ENCODE peak calls at places on chromosomes 11 and 22, in seven cellular contexts. X, Z, K, C, R, Q and U are unnamed samples.

GRCh38 chr11:32312865-32313403 is 122.4 kb downstream of the WT1 start:
- DNase-seq in X (peak), Z (no peak), K (no peak), C (peak), R (peak), Q (peak), U (no peak)

GRCh38 chr11:126465573-126466287 is 110.2 kb downstream of the ST3GAL4 start:
- DNase-seq in X (no peak), Z (no peak), K (no peak), C (no peak), R (no peak), Q (no peak), U (no peak)

GRCh38 chr11:13288375-13289029 is 10.9 kb downstream of the BMAL1 start:
- DNase-seq in X (no peak), Z (no peak), K (no peak), C (peak), R (no peak), Q (no peak), U (no peak)

GRCh38 chr11:123707606-123708205 is 33.8 kb downstream of the ZNF202 start:
- DNase-seq in X (peak), Z (peak), K (no peak), C (peak), R (peak), Q (peak), U (no peak)

GRCh38 chr22:43862882-43863202 is 529 bp upstream of the SULT4A1 start:
- DNase-seq in X (no peak), Z (no peak), K (no peak), C (no peak), R (no peak), Q (no peak), U (no peak)

GRCh38 chr11:37657645-37658044 is 1059.6 kb upstream of the RAG2 start:
- DNase-seq in X (no peak), Z (no peak), K (no peak), C (peak), R (no peak), Q (no peak), U (no peak)

GRCh38 chr11:121652982-121653381 is 200.2 kb upstream of the SORL1-AS1 start:
- DNase-seq in X (no peak), Z (no peak), K (no peak), C (no peak), R (no peak), Q (no peak), U (no peak)

GRCh38 chr11:12105471-12105870 is 4.9 kb upstream of the MICAL2 start:
- DNase-seq in X (no peak), Z (no peak), K (no peak), C (no peak), R (no peak), Q (no peak), U (no peak)

GRCh38 chr11:2996976-2997375 is 4.8 kb upstream of the NAP1L4 start:
- DNase-seq in X (no peak), Z (no peak), K (no peak), C (no peak), R (no peak), Q (no peak), U (no peak)

GRCh38 chr11:26950260-26950719 is 43.6 kb upstream of the FIBIN start:
- DNase-seq in X (no peak), Z (no peak), K (no peak), C (peak), R (no peak), Q (no peak), U (no peak)

GRCh38 chr11:95788921-95789505 is 569 bp downstream of the FAM76B start:
- DNase-seq in X (no peak), Z (no peak), K (no peak), C (peak), R (peak), Q (no peak), U (no peak)

GRCh38 chr11:117871784-117872183 is 4.7 kb downstream of the FXYD6 start:
- DNase-seq in X (no peak), Z (no peak), K (no peak), C (no peak), R (no peak), Q (no peak), U (no peak)

GRCh38 chr11:296976-297665 is 2.2 kb downstream of the IFITM5 start:
- DNase-seq in X (no peak), Z (no peak), K (no peak), C (no peak), R (no peak), Q (no peak), U (peak)

GRCh38 chr11:94884322-94884721 is 89.0 kb downstream of the CWC15 start:
- DNase-seq in X (no peak), Z (no peak), K (no peak), C (no peak), R (no peak), Q (no peak), U (no peak)

GRCh38 chr11:10488581-10489443 is 33.7 kb downstream of the AMPD3 start:
- DNase-seq in X (no peak), Z (no peak), K (no peak), C (no peak), R (no peak), Q (no peak), U (peak)

GRCh38 chr11:69415411-69416122 is 65.9 kb upstream of the LINC01488 start:
- DNase-seq in X (no peak), Z (no peak), K (no peak), C (no peak), R (no peak), Q (no peak), U (no peak)

GRCh38 chr22:40123387-40123786 is 54.3 kb upstream of the TNRC6B start:
- DNase-seq in X (no peak), Z (no peak), K (no peak), C (no peak), R (no peak), Q (no peak), U (no peak)

GRCh38 chr11:98234698-98235097 is 786.1 kb upstream of the CNTN5 start:
- DNase-seq in X (no peak), Z (no peak), K (no peak), C (no peak), R (no peak), Q (no peak), U (no peak)

GRCh38 chr22:42388130-42388797 is 43.9 kb downstream of the NFAM1 start:
- DNase-seq in X (no peak), Z (no peak), K (no peak), C (peak), R (no peak), Q (no peak), U (no peak)

GRCh38 chr11:34105957-34106504 is 602 bp downstream of the NAT10 start:
- DNase-seq in X (no peak), Z (no peak), K (no peak), C (peak), R (peak), Q (no peak), U (no peak)

GRCh38 chr11:60377737-60378136 is 595 bp upstream of the MS4A7 start:
- DNase-seq in X (no peak), Z (peak), K (peak), C (no peak), R (no peak), Q (no peak), U (peak)
- TF ChIP-seq POLR2A in X (no peak), Z (peak), K (no peak), C (no peak), R (no peak), Q (no peak), U (no peak)

DNA sequence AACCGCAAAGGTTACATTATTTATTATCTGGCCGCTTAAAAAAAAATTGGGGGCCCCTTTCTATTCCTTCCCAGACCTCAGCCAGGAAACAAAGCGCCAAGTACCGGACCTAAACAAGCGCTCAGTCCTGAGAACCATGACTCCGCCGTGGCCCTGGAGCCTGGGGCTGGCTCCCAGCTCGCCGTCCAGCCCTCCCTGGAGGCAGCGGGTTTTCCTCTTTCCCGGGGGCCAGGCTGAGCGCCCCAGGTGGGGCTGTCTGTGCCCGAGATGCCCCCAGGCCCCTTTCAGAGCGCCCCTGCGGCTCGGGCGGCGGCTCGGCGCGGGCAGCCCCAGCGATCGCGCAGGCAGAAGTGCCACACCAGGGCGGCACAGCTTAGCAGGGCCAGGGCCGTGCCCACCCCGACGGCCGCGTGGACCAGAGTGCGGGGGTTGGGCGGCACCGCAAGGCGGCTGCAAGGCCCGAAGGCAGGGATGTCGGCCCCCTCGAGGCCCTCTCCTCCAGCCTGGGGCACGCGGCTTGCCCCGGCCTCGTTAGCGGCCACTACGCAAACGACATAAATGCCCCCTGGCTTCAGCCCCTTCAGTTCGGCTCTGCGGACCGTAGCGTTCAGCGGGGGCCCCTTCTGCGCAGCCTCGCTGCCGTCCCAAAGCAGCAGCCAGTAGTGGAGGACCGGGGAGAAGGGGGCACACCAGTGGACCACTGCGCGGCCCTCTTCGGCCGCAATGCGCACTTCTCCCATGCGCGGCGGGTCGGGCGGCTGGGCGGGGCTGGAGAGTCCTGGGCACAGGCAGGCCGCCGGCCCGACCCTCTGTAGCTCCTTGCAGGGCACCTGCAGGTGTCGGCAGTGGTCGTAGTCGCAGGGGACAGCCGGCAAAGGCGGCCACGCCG is 1.6 kb downstream of the LRRN4CL start:
- DNase-seq in X (no peak), Z (no peak), K (no peak), C (no peak), R (no peak), Q (no peak), U (no peak)
- H3K4me3 ChIP-seq in X (peak), Z (peak), K (peak), C (no peak), R (no peak), Q (no peak), U (no peak)

GRCh38 chr11:74877132-74877531 is 71.8 kb downstream of the XRRA1 start:
- DNase-seq in X (no peak), Z (no peak), K (no peak), C (peak), R (no peak), Q (peak), U (no peak)
- TF ChIP-seq CTCF in X (peak), Z (peak), K (peak), C (peak), R (peak), Q (peak), U (no peak)

GRCh38 chr11:65663634-65664200 is 1.0 kb upstream of the RELA start:
- DNase-seq in X (peak), Z (no peak), K (no peak), C (peak), R (peak), Q (no peak), U (peak)
- TF ChIP-seq POLR2A in X (no peak), Z (no peak), K (no peak), C (no peak), R (peak), Q (no peak), U (no peak)

DNA sequence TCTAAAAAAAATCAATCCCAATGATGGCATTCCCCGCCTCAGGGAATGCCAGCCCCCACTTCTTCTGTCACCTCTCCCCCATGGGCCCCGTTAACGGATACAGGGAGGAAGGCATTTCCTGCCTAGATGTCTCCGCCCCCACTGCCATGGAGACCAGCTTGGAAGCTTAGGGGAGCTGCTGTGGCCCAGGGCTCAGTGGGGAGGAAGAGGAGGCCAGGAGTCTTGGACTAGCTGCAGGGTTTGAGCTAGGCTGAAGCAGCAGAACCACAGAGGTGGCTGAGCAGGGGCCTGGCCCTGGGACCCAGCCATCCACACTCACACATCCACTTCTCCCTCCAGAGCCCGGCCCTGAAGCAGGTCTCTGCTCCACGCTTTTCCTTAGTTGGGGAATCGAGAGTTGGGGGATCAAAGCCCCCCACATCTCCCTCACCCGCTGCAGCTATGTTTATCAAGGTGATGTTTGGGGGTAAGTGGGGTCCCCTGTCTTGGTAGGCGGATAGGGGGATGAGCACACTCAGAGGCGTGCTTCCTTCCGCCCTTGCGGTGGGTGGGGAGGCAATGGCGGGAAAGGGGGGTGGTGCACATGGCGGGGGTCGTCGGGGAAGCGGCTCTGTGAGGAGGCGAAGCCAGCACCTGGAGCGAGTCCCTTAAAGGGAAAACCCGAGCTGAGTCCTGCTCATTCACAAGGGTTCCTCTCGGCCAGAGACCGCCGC is at the start of gene C22orf15:
- DNase-seq in X (no peak), Z (no peak), K (no peak), C (peak), R (no peak), Q (no peak), U (no peak)
- H3K4me3 ChIP-seq in X (no peak), Z (no peak), K (peak), C (no peak), R (no peak), Q (no peak), U (no peak)

GRCh38 chr22:19764636-19765476 is 4.3 kb downstream of the TBX1 start:
- DNase-seq in X (no peak), Z (no peak), K (no peak), C (no peak), R (no peak), Q (no peak), U (no peak)

GRCh38 chr22:19765477-19766234 is 5.1 kb downstream of the TBX1 start:
- DNase-seq in X (no peak), Z (no peak), K (no peak), C (no peak), R (no peak), Q (no peak), U (no peak)

GRCh38 chr22:19766235-19766505 is 5.6 kb downstream of the TBX1 start:
- DNase-seq in X (no peak), Z (no peak), K (no peak), C (no peak), R (no peak), Q (no peak), U (no peak)

GRCh38 chr22:19767427-19768380 is 7.1 kb downstream of the TBX1 start:
- DNase-seq in X (no peak), Z (peak), K (no peak), C (no peak), R (no peak), Q (peak), U (peak)

DNA sequence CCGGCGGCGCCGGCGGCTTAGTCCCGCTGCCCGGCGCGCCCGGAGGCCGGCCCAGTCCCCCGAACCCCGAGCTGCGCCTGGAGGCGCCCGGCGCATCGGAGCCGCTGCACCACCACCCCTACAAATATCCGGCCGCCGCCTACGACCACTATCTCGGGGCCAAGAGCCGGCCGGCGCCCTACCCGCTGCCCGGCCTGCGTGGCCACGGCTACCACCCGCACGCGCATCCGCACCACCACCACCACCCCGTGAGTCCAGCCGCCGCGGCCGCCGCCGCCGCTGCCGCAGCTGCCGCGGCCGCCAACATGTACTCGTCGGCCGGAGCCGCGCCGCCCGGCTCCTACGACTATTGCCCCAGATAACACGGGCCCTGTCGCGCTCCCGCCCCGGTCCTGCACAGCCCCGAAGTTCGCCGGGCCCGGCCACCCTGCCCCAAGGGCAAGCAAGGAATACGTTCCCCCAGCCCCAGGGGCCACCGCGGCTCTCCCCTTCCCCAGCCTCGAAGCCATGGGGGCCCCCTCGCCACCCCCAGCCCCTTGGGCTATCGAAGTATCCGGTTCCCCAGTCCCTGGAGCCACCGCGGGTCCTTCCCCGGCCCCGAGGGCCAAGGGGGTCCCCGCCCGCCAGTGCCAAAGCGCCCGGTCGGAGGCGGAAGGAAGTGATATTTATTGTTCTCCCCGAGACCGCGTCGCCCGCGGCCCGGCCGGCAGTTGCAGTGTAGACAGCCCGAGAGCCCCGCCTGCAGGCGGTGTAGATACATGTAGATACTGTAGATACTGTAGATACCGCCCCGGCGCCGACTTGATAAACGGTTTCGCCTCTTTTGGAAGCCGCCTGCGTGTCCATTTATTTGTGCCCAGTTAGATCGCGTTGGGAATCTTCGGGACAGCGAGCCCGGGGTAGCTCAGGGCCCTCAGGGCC is 6.2 kb downstream of the TBX1 start:
- DNase-seq in X (no peak), Z (peak), K (no peak), C (no peak), R (no peak), Q (peak), U (no peak)
- TF ChIP-seq CTCF in X (no peak), Z (peak), K (no peak), C (peak), R (no peak), Q (peak), U (no peak)